ENCODE peak calls at places on chromosome 18, in ten cellular contexts. J, S, M, E, K, V, N, B, W and L are unnamed samples.

GRCh38 chr18:33010149-33010548 is 237.3 kb upstream of the KLHL14 start:
- DNase-seq in J (no peak), S (no peak), M (no peak), E (no peak), K (no peak), V (no peak), N (no peak), B (no peak), W (no peak), L (no peak)

GRCh38 chr18:75840131-75840530 is 412.6 kb upstream of the SMIM21 start:
- DNase-seq in J (no peak), S (no peak), M (no peak), E (no peak), K (no peak), V (no peak), N (no peak), B (no peak), W (no peak), L (no peak)

GRCh38 chr18:27311114-27311513 is 126.0 kb upstream of the CHST9 start:
- DNase-seq in J (no peak), S (no peak), M (no peak), E (no peak), K (no peak), V (no peak), N (no peak), B (no peak), W (no peak), L (no peak)

GRCh38 chr18:61503688-61504087 is 170.5 kb downstream of the CDH20 start:
- DNase-seq in J (no peak), S (no peak), M (no peak), E (no peak), K (peak), V (no peak), N (no peak), B (no peak), W (no peak), L (no peak)

GRCh38 chr18:13570856-13571495 is 155.4 kb downstream of the FAM210A start:
- DNase-seq in J (no peak), S (no peak), M (no peak), E (no peak), K (no peak), V (no peak), N (no peak), B (no peak), W (no peak), L (no peak)

GRCh38 chr18:23053756-23054457 is 81.4 kb upstream of the CABLES1 start:
- DNase-seq in J (no peak), S (peak), M (no peak), E (peak), K (peak), V (no peak), N (no peak), B (peak), W (no peak), L (peak)

GRCh38 chr18:77897606-77898005 is 648.0 kb downstream of the GALR1 start:
- DNase-seq in J (no peak), S (no peak), M (no peak), E (no peak), K (no peak), V (no peak), N (no peak), B (no peak), W (no peak), L (no peak)

GRCh38 chr18:47748093-47748796 is 182.2 kb downstream of the SMAD2 start:
- DNase-seq in J (no peak), S (no peak), M (no peak), E (no peak), K (no peak), V (no peak), N (peak), B (no peak), W (no peak), L (no peak)

GRCh38 chr18:78875268-78875997 is 104.2 kb upstream of the SALL3 start:
- DNase-seq in J (no peak), S (peak), M (no peak), E (no peak), K (peak), V (no peak), N (no peak), B (peak), W (peak), L (no peak)

GRCh38 chr18:36460854-36461253 is 163.3 kb downstream of the FHOD3 start:
- DNase-seq in J (no peak), S (peak), M (no peak), E (no peak), K (no peak), V (no peak), N (no peak), B (no peak), W (no peak), L (no peak)

GRCh38 chr18:59966913-59967312 is 67.1 kb downstream of the PMAIP1 start:
- DNase-seq in J (no peak), S (no peak), M (no peak), E (no peak), K (no peak), V (no peak), N (no peak), B (no peak), W (no peak), L (no peak)
- TF ChIP-seq CTCF in J (no peak), S (no peak), M (no peak), E (no peak), K (no peak), V (no peak), N (no peak), B (no peak), W (no peak), L (no peak)

GRCh38 chr18:57466307-57466706 is 31.1 kb downstream of the ONECUT2 start:
- DNase-seq in J (no peak), S (no peak), M (no peak), E (no peak), K (peak), V (no peak), N (no peak), B (no peak), W (no peak), L (no peak)

GRCh38 chr18:57469884-57470283 is 34.7 kb downstream of the ONECUT2 start:
- DNase-seq in J (no peak), S (no peak), M (no peak), E (no peak), K (peak), V (no peak), N (no peak), B (no peak), W (no peak), L (no peak)

GRCh38 chr18:57461652-57462269 is 26.6 kb downstream of the ONECUT2 start:
- DNase-seq in J (no peak), S (no peak), M (no peak), E (no peak), K (no peak), V (no peak), N (no peak), B (no peak), W (no peak), L (no peak)

DNA sequence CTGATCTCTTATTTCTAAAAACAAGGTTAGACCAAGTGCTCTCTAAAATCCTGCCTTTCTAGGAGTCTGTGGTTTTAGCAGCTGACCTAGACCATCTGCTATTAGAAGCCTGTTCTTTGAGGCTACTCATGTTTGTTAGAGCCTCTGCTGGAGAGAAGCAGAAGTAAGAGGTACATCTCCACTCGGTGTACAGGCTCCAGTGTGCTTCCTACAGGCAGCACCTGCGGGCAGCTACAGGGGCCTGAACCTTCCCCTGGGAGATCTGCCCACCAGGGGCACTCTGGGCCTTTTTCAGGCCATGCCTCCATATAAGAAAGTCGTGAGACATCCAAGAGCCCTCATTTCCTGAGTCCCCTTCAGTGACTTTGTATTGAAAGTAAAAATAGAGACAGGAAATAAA is 31.6 kb downstream of the ONECUT2 start:
- DNase-seq in J (no peak), S (peak), M (no peak), E (no peak), K (no peak), V (peak), N (no peak), B (no peak), W (no peak), L (no peak)
- TF ChIP-seq CTCF in J (no peak), S (no peak), M (no peak), E (peak), K (no peak), V (peak), N (no peak), B (no peak), W (peak), L (no peak)

GRCh38 chr18:58495634-58496033 is 133.3 kb downstream of the ALPK2 start:
- DNase-seq in J (no peak), S (no peak), M (no peak), E (no peak), K (no peak), V (no peak), N (no peak), B (no peak), W (no peak), L (no peak)

GRCh38 chr18:58497845-58498244 is 131.0 kb downstream of the ALPK2 start:
- DNase-seq in J (no peak), S (no peak), M (no peak), E (no peak), K (peak), V (no peak), N (no peak), B (no peak), W (no peak), L (no peak)

GRCh38 chr18:58496231-58496630 is 132.7 kb downstream of the ALPK2 start:
- DNase-seq in J (no peak), S (no peak), M (no peak), E (no peak), K (no peak), V (no peak), N (no peak), B (no peak), W (no peak), L (no peak)

GRCh38 chr18:58495202-58495601 is 133.7 kb downstream of the ALPK2 start:
- DNase-seq in J (no peak), S (no peak), M (peak), E (no peak), K (no peak), V (no peak), N (no peak), B (no peak), W (no peak), L (no peak)

GRCh38 chr18:58496937-58497336 is 132.0 kb downstream of the ALPK2 start:
- DNase-seq in J (no peak), S (peak), M (no peak), E (no peak), K (peak), V (no peak), N (no peak), B (peak), W (no peak), L (no peak)
- TF ChIP-seq CTCF in J (no peak), S (no peak), M (peak), E (peak), K (peak), V (peak), N (peak), B (no peak), W (peak), L (no peak)

DNA sequence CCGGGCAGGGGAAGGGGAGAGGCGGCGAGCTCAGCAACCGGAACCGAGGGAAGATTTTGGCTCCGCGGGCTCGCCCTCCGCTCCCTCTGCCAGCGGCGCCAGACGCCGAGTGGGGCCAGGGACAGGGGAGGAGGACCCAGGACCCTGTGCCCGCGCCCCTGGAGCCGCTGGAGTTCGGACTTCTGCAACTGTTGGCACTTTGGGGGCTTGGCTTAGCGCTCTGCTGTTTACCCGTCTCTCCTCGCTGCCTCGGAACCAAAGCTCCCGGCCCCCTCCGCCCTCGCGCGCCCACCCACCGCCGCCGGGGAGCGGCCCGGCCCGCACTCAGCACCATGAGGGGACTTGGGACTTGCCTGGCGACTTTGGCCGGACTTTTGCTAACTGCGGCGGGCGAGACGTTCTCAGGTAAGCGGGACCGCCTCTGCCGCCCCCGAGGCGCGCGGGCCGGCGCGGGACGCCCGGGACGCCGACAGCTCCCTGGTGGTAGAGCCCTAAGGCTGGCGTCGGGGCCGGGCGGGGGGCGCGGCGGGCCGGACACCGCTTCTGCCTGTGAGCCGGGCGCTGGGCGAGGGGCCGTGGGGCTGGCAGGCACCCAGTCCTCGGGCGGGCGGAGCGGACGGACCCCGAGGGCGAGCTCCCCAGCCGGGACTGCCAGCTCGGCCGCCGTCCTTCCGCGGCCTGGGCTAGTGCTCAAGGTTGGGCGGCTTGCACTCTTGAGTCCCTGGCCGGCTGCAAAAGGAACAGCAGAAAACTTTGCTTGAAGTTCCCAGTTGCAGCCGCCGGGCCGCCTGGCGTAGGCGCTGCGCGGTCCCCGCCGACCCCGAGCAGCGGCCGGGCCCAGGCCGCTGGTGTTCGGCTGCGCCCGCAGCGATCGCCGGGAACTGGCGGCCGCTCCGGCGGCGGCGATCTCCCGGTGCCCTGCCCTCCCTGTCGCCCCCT is 640 bp downstream of the PTPRM start:
- DNase-seq in J (peak), S (peak), M (no peak), E (peak), K (peak), V (peak), N (peak), B (peak), W (no peak), L (peak)
- TF ChIP-seq CTCF in J (no peak), S (no peak), M (peak), E (no peak), K (no peak), V (no peak), N (no peak), B (no peak), W (no peak), L (no peak)

DNA sequence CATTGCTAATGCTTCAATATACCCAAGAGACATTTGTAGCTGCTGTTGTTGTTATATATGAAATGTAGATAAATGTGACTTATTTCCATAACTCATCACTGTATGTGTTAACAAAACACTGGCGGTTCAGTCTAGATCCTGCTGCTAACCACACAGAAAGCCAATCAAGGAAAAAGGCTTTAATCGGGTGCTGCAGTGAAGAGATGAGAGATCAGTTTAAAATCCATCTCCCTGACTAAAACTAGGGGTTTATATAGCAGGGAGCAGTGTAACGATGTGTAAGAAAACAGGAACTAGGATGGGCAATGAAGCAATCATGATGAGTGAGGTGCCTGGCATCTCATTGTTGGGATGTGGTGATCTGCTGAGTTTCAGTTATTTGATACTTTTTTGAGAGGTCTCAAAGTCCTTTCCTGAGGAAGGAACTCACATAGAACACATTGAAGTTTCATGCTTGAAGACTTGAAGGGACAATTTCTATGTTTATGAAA is 677.7 kb upstream of the CDH7 start:
- DNase-seq in J (no peak), S (no peak), M (no peak), E (no peak), K (no peak), V (no peak), N (no peak), B (no peak), W (no peak), L (no peak)
- TF ChIP-seq CTCF in J (no peak), S (no peak), M (no peak), E (no peak), K (no peak), V (no peak), N (no peak), B (no peak), W (no peak), L (no peak)

DNA sequence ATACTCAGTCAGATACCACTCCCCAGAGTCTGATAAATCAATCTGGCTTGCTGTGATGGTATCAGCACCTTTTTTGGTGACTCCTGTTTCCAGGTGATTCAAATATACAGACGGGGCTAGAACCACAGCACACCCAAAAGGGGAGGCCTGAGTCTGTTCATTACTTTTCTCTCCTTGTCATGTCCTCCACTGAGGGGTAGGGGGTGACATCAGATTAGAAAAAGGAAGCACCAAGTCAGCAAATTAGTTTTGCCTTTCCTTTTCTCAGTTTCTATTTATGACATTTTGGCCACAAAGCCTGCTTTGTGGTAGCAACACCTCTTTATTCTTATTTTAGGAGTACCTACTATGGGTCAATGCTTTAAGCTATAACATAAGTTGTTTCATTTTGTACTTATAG is 127.4 kb downstream of the CCDC102B start:
- DNase-seq in J (no peak), S (no peak), M (no peak), E (no peak), K (peak), V (peak), N (no peak), B (no peak), W (no peak), L (no peak)
- TF ChIP-seq CTCF in J (peak), S (peak), M (no peak), E (peak), K (peak), V (peak), N (peak), B (no peak), W (no peak), L (no peak)

GRCh38 chr18:9418047-9418690 is 57.1 kb upstream of the RALBP1 start:
- DNase-seq in J (no peak), S (peak), M (no peak), E (no peak), K (no peak), V (no peak), N (no peak), B (no peak), W (no peak), L (no peak)
- TF ChIP-seq CTCF in J (no peak), S (no peak), M (no peak), E (no peak), K (no peak), V (no peak), N (no peak), B (no peak), W (no peak), L (no peak)

GRCh38 chr18:43800584-43800983 is 523.3 kb upstream of the SYT4 start:
- DNase-seq in J (no peak), S (no peak), M (no peak), E (no peak), K (no peak), V (peak), N (no peak), B (no peak), W (no peak), L (no peak)

GRCh38 chr18:43805646-43806194 is 528.4 kb upstream of the SYT4 start:
- DNase-seq in J (no peak), S (no peak), M (no peak), E (no peak), K (peak), V (no peak), N (no peak), B (no peak), W (no peak), L (no peak)
- TF ChIP-seq CTCF in J (no peak), S (no peak), M (no peak), E (no peak), K (no peak), V (no peak), N (no peak), B (no peak), W (no peak), L (no peak)

GRCh38 chr18:79982736-79983135 is 5.6 kb downstream of the TXNL4A start:
- DNase-seq in J (no peak), S (no peak), M (no peak), E (no peak), K (no peak), V (no peak), N (no peak), B (peak), W (peak), L (no peak)
- TF ChIP-seq CTCF in J (no peak), S (no peak), M (no peak), E (no peak), K (no peak), V (no peak), N (no peak), B (no peak), W (peak), L (no peak)